ENCODE peak calls at places on chromosome 19, in six cellular contexts. D, F, Y, Z, J and H are unnamed samples.
A peak's percentile ranks its signal among the peaks of the same experiment; 100 is the strongest.

GRCh38 chr19:1252221-1252817 is 3.9 kb downstream of the MIDN start:
- DNase-seq in D (peak; percentile 93), F (peak; percentile 69), Y (peak; percentile 92), Z (no peak), J (no peak), H (no peak)

GRCh38 chr19:34994643-34995471 is 5.3 kb upstream of the GRAMD1A start:
- DNase-seq in D (no peak), F (no peak), Y (peak; percentile 64), Z (no peak), J (no peak), H (no peak)

GRCh38 chr19:34345934-34346333 is 19.1 kb upstream of the GPI start:
- DNase-seq in D (no peak), F (peak; percentile 43), Y (peak; percentile 54), Z (peak; percentile 68), J (peak; percentile 81), H (peak; percentile 96)

GRCh38 chr19:1668048-1668338 is 15.6 kb upstream of the TCF3 start:
- DNase-seq in D (no peak), F (no peak), Y (no peak), Z (no peak), J (no peak), H (no peak)

GRCh38 chr19:15680478-15680877 is 7.6 kb downstream of the CYP4F12 start:
- DNase-seq in D (no peak), F (no peak), Y (no peak), Z (no peak), J (no peak), H (no peak)

GRCh38 chr19:21092107-21092506 is 10.1 kb downstream of the ZNF714 start:
- DNase-seq in D (no peak), F (no peak), Y (no peak), Z (no peak), J (no peak), H (no peak)

GRCh38 chr19:38695319-38695683 is 47.9 kb downstream of the ACTN4 start:
- DNase-seq in D (no peak), F (no peak), Y (no peak), Z (no peak), J (no peak), H (no peak)

GRCh38 chr19:42496551-42497133 is 31.6 kb downstream of the CEACAM1 start:
- DNase-seq in D (no peak), F (no peak), Y (no peak), Z (no peak), J (no peak), H (no peak)

GRCh38 chr19:52991484-52991883 is 22.2 kb upstream of the ERVV-1 start:
- DNase-seq in D (no peak), F (no peak), Y (peak; percentile 60), Z (no peak), J (no peak), H (no peak)

GRCh38 chr19:32977269-32977668 is 5.2 kb downstream of the FAAP24 start:
- DNase-seq in D (no peak), F (no peak), Y (no peak), Z (no peak), J (no peak), H (no peak)